ENCODE peak calls at places on chromosomes 4 and X, in seven cellular contexts. C, R, M, Q, T, D and K are unnamed samples.
A peak's percentile ranks its signal among the peaks of the same experiment; 100 is the strongest.

GRCh38 chr4:81509822-81510221 is 38.1 kb upstream of the RASGEF1B start:
- DNase-seq in T (no peak), D (no peak), R (no peak), C (no peak), M (no peak), Q (no peak), K (no peak)

GRCh38 chr4:184401397-184402171 is 72.8 kb downstream of the IRF2 start:
- DNase-seq in R (no peak), D (peak; percentile 50), C (no peak), T (no peak), M (peak; percentile 58), Q (peak; percentile 79), K (no peak)

GRCh38 chr4:125728568-125728967 is 413.8 kb downstream of the FAT4 start:
- DNase-seq in D (peak; percentile 85), C (peak; percentile 33), M (no peak), T (peak; percentile 95), Q (no peak), R (peak; percentile 98), K (peak; percentile 67)

GRCh38 chr4:158051401-158052235 is 121.2 kb downstream of the GASK1B start:
- DNase-seq in T (peak; percentile 92), Q (no peak), C (no peak), D (no peak), M (no peak), R (peak; percentile 94), K (no peak)

GRCh38 chr4:150828159-150828558 is 186.9 kb downstream of the LRBA start:
- DNase-seq in C (no peak), Q (no peak), R (no peak), D (no peak), M (no peak), T (no peak), K (peak; percentile 15)

GRCh38 chrX:20263474-20263873 is 3.2 kb downstream of the RPS6KA3 start:
- DNase-seq in T (peak; percentile 39), Q (no peak), M (no peak), R (peak; percentile 61), D (no peak), C (no peak), K (no peak)

GRCh38 chr4:155643087-155643486 is 23.6 kb upstream of the GUCY1A1 start:
- DNase-seq in C (no peak), D (no peak), Q (no peak), M (no peak), R (no peak), T (no peak), K (no peak)

GRCh38 chrX:57918750-57919436 is 8.6 kb upstream of the ZXDA start:
- DNase-seq in R (peak; percentile 17), M (no peak), T (peak; percentile 0), C (no peak), D (peak; percentile 2), Q (no peak), K (peak; percentile 46)

GRCh38 chrX:44953734-44954502 is 80.9 kb downstream of the KDM6A start:
- DNase-seq in Q (no peak), T (no peak), M (no peak), D (no peak), R (no peak), C (no peak), K (no peak)

GRCh38 chr4:8778301-8778700 is 93.3 kb downstream of the HMX1 start:
- DNase-seq in C (no peak), T (no peak), M (no peak), Q (no peak), D (no peak), R (no peak), K (no peak)

GRCh38 chrX:41478397-41478911 is 31.3 kb downstream of the NYX start:
- DNase-seq in Q (no peak), D (peak; percentile 37), T (no peak), C (no peak), M (no peak), R (no peak), K (no peak)

GRCh38 chr4:127622923-127623754 is 9.6 kb upstream of the INTU start:
- DNase-seq in M (peak; percentile 86), Q (peak; percentile 65), R (peak; percentile 33), D (peak; percentile 83), C (no peak), T (no peak), K (peak; percentile 13)

GRCh38 chr4:3284734-3285557 is 7.9 kb upstream of the RGS12 start:
- DNase-seq in D (no peak), M (no peak), Q (no peak), R (no peak), C (no peak), T (no peak), K (peak; percentile 18)

GRCh38 chrX:107787827-107788226 is 10.3 kb downstream of the NCBP2L start:
- DNase-seq in C (no peak), T (no peak), R (no peak), M (no peak), D (no peak), Q (no peak), K (no peak)

GRCh38 chrX:107880054-107880610 is 54.5 kb downstream of the MID2 start:
- DNase-seq in M (no peak), C (no peak), T (no peak), D (no peak), R (no peak), Q (no peak), K (no peak)

GRCh38 chr4:156686120-156686519 is 285.5 kb downstream of the PDGFC start:
- DNase-seq in C (no peak), R (peak; percentile 93), M (no peak), T (peak; percentile 73), Q (no peak), D (no peak), K (no peak)

GRCh38 chr4:85837334-85837733 is 362.4 kb downstream of the ARHGAP24 start:
- DNase-seq in M (no peak), C (no peak), D (no peak), Q (no peak), T (peak; percentile 55), R (no peak), K (no peak)

GRCh38 chr4:12692815-12693214 is 791.3 kb downstream of the RAB28 start:
- DNase-seq in R (no peak), C (no peak), D (no peak), M (no peak), Q (no peak), T (peak; percentile 4), K (no peak)

GRCh38 chr4:76420901-76421581 is at the start of gene CCDC158:
- DNase-seq in M (no peak), R (no peak), D (no peak), T (no peak), C (no peak), Q (no peak), K (no peak)

GRCh38 chrX:20442597-20442996 is 175.9 kb upstream of the RPS6KA3 start:
- DNase-seq in R (peak; percentile 76), T (peak; percentile 72), M (peak; percentile 74), C (peak; percentile 77), Q (peak; percentile 67), D (peak; percentile 85), K (peak; percentile 61)

GRCh38 chrX:102516314-102516936 is at the start of gene TMSB15A:
- DNase-seq in D (peak; percentile 80), R (peak; percentile 28), M (peak; percentile 87), Q (peak; percentile 58), T (peak; percentile 21), C (no peak), K (peak; percentile 27)

GRCh38 chr4:61443813-61444510 is 243.8 kb downstream of the ADGRL3 start:
- DNase-seq in T (peak; percentile 50), D (peak; percentile 40), C (no peak), Q (no peak), R (peak; percentile 61), M (no peak), K (no peak)

GRCh38 chr4:138243369-138243768 is 1.2 kb upstream of the SLC7A11 start:
- DNase-seq in D (no peak), Q (no peak), R (no peak), T (no peak), M (no peak), C (no peak), K (no peak)

GRCh38 chrX:112851806-112852205 is 11.2 kb upstream of the AMOT start:
- DNase-seq in R (peak; percentile 73), T (peak; percentile 87), Q (no peak), M (no peak), D (no peak), C (no peak), K (no peak)

GRCh38 chrX:120358687-120359086 is 3.2 kb upstream of the ATP1B4 start:
- DNase-seq in D (no peak), R (no peak), Q (no peak), T (no peak), C (no peak), M (no peak), K (no peak)

GRCh38 chr4:25908491-25908901 is 5.5 kb upstream of the SMIM20 start:
- DNase-seq in Q (no peak), R (peak; percentile 99), D (peak; percentile 18), C (no peak), M (no peak), T (peak; percentile 94), K (peak; percentile 7)

DNA sequence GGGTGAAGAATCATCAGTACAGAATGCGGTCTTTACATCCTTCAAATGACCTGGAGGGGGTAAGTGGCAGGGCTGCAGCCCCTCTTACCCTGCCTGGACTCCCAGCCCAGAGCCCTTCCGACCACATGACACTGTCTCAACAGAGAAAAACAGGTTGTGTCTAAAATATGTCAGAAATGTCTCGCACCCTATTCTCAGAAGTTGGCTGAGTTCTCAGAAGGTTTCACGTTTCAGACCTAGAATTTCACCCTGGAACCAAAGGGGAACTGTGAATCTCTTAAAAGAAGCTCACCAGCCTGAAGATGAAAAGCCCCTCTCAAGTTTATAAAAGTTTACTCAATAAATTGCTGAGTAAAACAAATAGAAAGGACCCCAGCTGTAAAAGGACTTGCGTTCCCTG is 7.0 kb upstream of the CRMP1 start:
- DNase-seq in T (no peak), D (no peak), C (no peak), M (no peak), R (no peak), Q (no peak), K (no peak)
- H2BK120ac ChIP-seq in T (no peak overlapping the region), D (no peak overlapping the region), C (no peak overlapping the region), M (no peak overlapping the region), R (no peak overlapping the region), Q (no peak overlapping the region), K (no peak overlapping the region)

GRCh38 chrX:118884552-118885138 is 61.0 kb downstream of the ZCCHC12 start:
- DNase-seq in C (no peak), T (no peak), D (no peak), Q (no peak), M (no peak), R (no peak), K (peak; percentile 4)
- H2BK120ac ChIP-seq in C (no peak overlapping the region), T (no peak overlapping the region), D (no peak overlapping the region), Q (no peak overlapping the region), M (no peak overlapping the region), R (no peak overlapping the region), K (no peak overlapping the region)

DNA sequence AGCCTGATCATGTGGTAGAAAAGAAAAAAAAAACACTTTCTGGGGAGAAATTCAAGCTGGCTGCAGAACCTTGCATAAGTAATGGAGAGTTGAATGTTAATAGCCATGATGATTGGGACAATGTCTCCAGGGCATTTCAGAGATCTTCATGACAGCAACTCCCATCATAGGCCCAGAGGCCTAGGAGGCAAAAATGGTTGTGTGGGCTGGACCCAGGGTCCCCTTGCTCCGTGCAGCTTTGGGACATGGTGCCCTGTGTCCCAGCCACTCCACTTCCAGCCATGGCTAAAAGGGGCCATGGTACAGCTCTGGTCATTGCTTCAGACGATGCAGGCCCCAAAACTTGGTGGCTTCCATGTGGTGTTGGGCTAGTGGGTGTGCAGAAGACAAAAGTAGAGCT is 1170.9 kb downstream of the C4orf33 start:
- DNase-seq in C (no peak), M (no peak), R (no peak), T (no peak), D (no peak), Q (no peak), K (no peak)
- H2BK120ac ChIP-seq in C (no peak overlapping the region), M (no peak overlapping the region), R (no peak overlapping the region), T (no peak overlapping the region), D (no peak overlapping the region), Q (no peak overlapping the region), K (no peak overlapping the region)

GRCh38 chr4:27728892-27729291 is 868.3 kb downstream of the STIM2 start:
- DNase-seq in R (no peak), T (no peak), D (no peak), M (no peak), Q (no peak), C (no peak), K (no peak)
- H2BK120ac ChIP-seq in R (no peak overlapping the region), T (no peak overlapping the region), D (no peak overlapping the region), M (no peak overlapping the region), Q (no peak overlapping the region), C (no peak overlapping the region), K (no peak overlapping the region)